ENCODE peak calls at places on chromosome 18, in six cellular contexts. S is cardiac muscle cell; U is left lung; H is central memory CD4-positive, alpha-beta T cell; Y is effector memory CD4-positive, alpha-beta T cell; V is fibroblast of the aortic adventitia. F is an unnamed sample.

GRCh38 chr18:67517224-67517765 is 775 bp upstream of the DSEL start:
- DNase-seq in S (no peak), U (peak), H (no peak), Y (no peak), V (no peak), F (peak)

GRCh38 chr18:31490387-31490786 is 7.6 kb upstream of the DSG2 start:
- DNase-seq in S (no peak), U (no peak), H (no peak), Y (no peak), V (no peak), F (peak)

GRCh38 chr18:22683196-22683676 is 249.9 kb upstream of the RBBP8 start:
- DNase-seq in S (peak), U (peak), H (no peak), Y (no peak), V (peak), F (peak)

GRCh38 chr18:1296237-1296636 is 391.6 kb downstream of the ADCYAP1 start:
- DNase-seq in S (no peak), U (no peak), H (no peak), Y (no peak), V (no peak), F (no peak)

GRCh38 chr18:49685231-49685942 is 123.5 kb downstream of the LIPG start:
- DNase-seq in S (peak), U (no peak), H (no peak), Y (no peak), V (peak), F (peak)

GRCh38 chr18:1103567-1103966 is 198.9 kb downstream of the ADCYAP1 start:
- DNase-seq in S (no peak), U (no peak), H (no peak), Y (no peak), V (no peak), F (no peak)

GRCh38 chr18:63505566-63506335 is 29.0 kb downstream of the SERPINB5 start:
- DNase-seq in S (peak), U (no peak), H (no peak), Y (no peak), V (peak), F (no peak)

GRCh38 chr18:23887035-23887434 is 127.5 kb upstream of the TTC39C start:
- DNase-seq in S (no peak), U (no peak), H (no peak), Y (no peak), V (no peak), F (no peak)

GRCh38 chr18:685438-685837 is 27.0 kb downstream of the ENOSF1 start:
- DNase-seq in S (no peak), U (no peak), H (no peak), Y (no peak), V (no peak), F (no peak)